ENCODE peak calls at places on chromosomes 13 and 19, in six cellular contexts. B is WTC11; P is choroid plexus epithelial cell; H is neuronal stem cell; G is activated T-helper 1 cell treated with anti-CD3 and anti-CD28 coated beads, Interleukin-12 subunit alpha, Interleukin-12 subunit beta, Interleukin-2, Interleukin-4 antibody, amounts not matched to agents 30 ng/mL and 10 ng/mL and 1 ng/mL, durations not matched to agents 14 hours and 24 hours and 36 hours; X is activated CD8-positive, alpha-beta memory T cell treated with anti-CD3 and anti-CD28 coated beads, Interleukin-2, amount 50 U/mL, for 48 hours. Q is an unnamed sample.

GRCh38 chr13:75612354-75612753 is 23.8 kb upstream of the LMO7 start:
- DNase-seq in X (no peak), H (no peak), B (no peak), G (no peak), P (no peak), Q (no peak)

GRCh38 chr19:32691291-32691951 is at the start of gene NUDT19:
- DNase-seq in B (peak), P (peak), G (peak), X (peak), H (peak), Q (peak)

GRCh38 chr19:8638078-8638619 is 7.7 kb downstream of the NFILZ start:
- DNase-seq in B (no peak), G (no peak), H (no peak), X (no peak), P (peak), Q (no peak)

GRCh38 chr13:20526664-20527063 is 1.0 kb upstream of the CRYL1 start:
- DNase-seq in P (peak), G (no peak), H (no peak), B (no peak), X (no peak), Q (peak)

GRCh38 chr13:101868585-101869469 is 416.4 kb downstream of the ITGBL1 start:
- DNase-seq in H (no peak), G (no peak), P (no peak), B (no peak), X (no peak), Q (no peak)

GRCh38 chr19:982567-983170 is 1.5 kb upstream of the WDR18 start:
- DNase-seq in B (peak), X (peak), G (peak), P (peak), H (peak), Q (peak)

GRCh38 chr13:67224148-67224846 is 5.8 kb downstream of the PCDH9 start:
- DNase-seq in B (peak), P (peak), H (peak), X (peak), G (no peak), Q (peak)

GRCh38 chr13:44396295-44396962 is 22.8 kb downstream of the SERP2 start:
- DNase-seq in H (no peak), B (no peak), X (no peak), G (no peak), P (no peak), Q (no peak)

GRCh38 chr13:47109028-47109427 is 212.2 kb upstream of the HTR2A start:
- DNase-seq in B (no peak), P (no peak), H (no peak), X (no peak), G (peak), Q (no peak)

GRCh38 chr13:101449971-101450748 is 2.3 kb upstream of the ITGBL1 start:
- DNase-seq in B (no peak), G (no peak), P (peak), H (no peak), X (no peak), Q (no peak)

Q was measured in SK-N-DZ.